ENCODE peak calls at places on chromosome 5, in ten cellular contexts. W, O, K, Q, I, Y, X, G, E and Z are unnamed samples.

GRCh38 chr5:2148312-2149195 is 265.8 kb upstream of the IRX4 start:
- DNase-seq in W (no peak), O (no peak), K (no peak), Q (no peak), I (no peak), Y (no peak), X (no peak), G (no peak), E (no peak), Z (no peak)

GRCh38 chr5:10662083-10662482 is 98.2 kb downstream of the ANKRD33B start:
- DNase-seq in W (no peak), O (no peak), K (no peak), Q (no peak), I (no peak), Y (no peak), X (no peak), G (no peak), E (no peak), Z (no peak)

GRCh38 chr5:113606298-113607134 is 93.0 kb downstream of the YTHDC2 start:
- DNase-seq in W (peak), O (no peak), K (no peak), Q (peak), I (peak), Y (peak), X (peak), G (peak), E (peak), Z (no peak)

GRCh38 chr5:160657622-160658458 is 194.2 kb downstream of the ATP10B start:
- DNase-seq in W (no peak), O (no peak), K (no peak), Q (no peak), I (no peak), Y (no peak), X (no peak), G (no peak), E (no peak), Z (no peak)

GRCh38 chr5:1488882-1489680 is 34.7 kb downstream of the LPCAT1 start:
- DNase-seq in W (peak), O (no peak), K (no peak), Q (peak), I (no peak), Y (peak), X (peak), G (no peak), E (peak), Z (no peak)

GRCh38 chr5:83034036-83034435 is 43.2 kb downstream of the TMEM167A start:
- DNase-seq in W (no peak), O (no peak), K (no peak), Q (no peak), I (no peak), Y (no peak), X (no peak), G (no peak), E (no peak), Z (no peak)

GRCh38 chr5:2913306-2913705 is 161.8 kb upstream of the IRX2 start:
- DNase-seq in W (no peak), O (no peak), K (no peak), Q (no peak), I (no peak), Y (no peak), X (no peak), G (no peak), E (no peak), Z (no peak)

GRCh38 chr5:168793844-168794837 is 215.0 kb upstream of the PANK3 start:
- DNase-seq in W (peak), O (no peak), K (no peak), Q (no peak), I (peak), Y (peak), X (peak), G (peak), E (peak), Z (no peak)

GRCh38 chr5:96344678-96345612 is 88.1 kb downstream of the PCSK1 start:
- DNase-seq in W (peak), O (no peak), K (no peak), Q (peak), I (peak), Y (peak), X (no peak), G (no peak), E (peak), Z (no peak)

GRCh38 chr5:141430332-141431113 is at the start of gene PCDHGA12:
- DNase-seq in W (peak), O (no peak), K (no peak), Q (peak), I (no peak), Y (peak), X (peak), G (peak), E (peak), Z (no peak)
- TF ChIP-seq CTCF in W (peak), O (peak), K (no peak), Q (peak), I (no peak), Y (peak), X (peak), G (peak), E (peak), Z (no peak)

GRCh38 chr5:59391576-59391975 is 501.9 kb downstream of the PDE4D start:
- DNase-seq in W (no peak), O (no peak), K (no peak), Q (no peak), I (no peak), Y (no peak), X (no peak), G (no peak), E (no peak), Z (no peak)

GRCh38 chr5:59393585-59394289 is 499.8 kb downstream of the PDE4D start:
- DNase-seq in W (no peak), O (no peak), K (no peak), Q (peak), I (no peak), Y (no peak), X (no peak), G (no peak), E (no peak), Z (no peak)

GRCh38 chr5:59390989-59391388 is 502.5 kb downstream of the PDE4D start:
- DNase-seq in W (no peak), O (no peak), K (no peak), Q (no peak), I (no peak), Y (no peak), X (no peak), G (no peak), E (no peak), Z (no peak)

GRCh38 chr5:59387127-59387526 is 506.4 kb downstream of the PDE4D start:
- DNase-seq in W (no peak), O (no peak), K (no peak), Q (no peak), I (no peak), Y (no peak), X (no peak), G (no peak), E (no peak), Z (no peak)

GRCh38 chr5:59390074-59390659 is 503.4 kb downstream of the PDE4D start:
- DNase-seq in W (peak), O (no peak), K (no peak), Q (peak), I (peak), Y (peak), X (no peak), G (peak), E (peak), Z (no peak)
- TF ChIP-seq CTCF in W (peak), O (peak), K (peak), Q (peak), I (peak), Y (peak), X (peak), G (peak), E (peak), Z (no peak)

DNA sequence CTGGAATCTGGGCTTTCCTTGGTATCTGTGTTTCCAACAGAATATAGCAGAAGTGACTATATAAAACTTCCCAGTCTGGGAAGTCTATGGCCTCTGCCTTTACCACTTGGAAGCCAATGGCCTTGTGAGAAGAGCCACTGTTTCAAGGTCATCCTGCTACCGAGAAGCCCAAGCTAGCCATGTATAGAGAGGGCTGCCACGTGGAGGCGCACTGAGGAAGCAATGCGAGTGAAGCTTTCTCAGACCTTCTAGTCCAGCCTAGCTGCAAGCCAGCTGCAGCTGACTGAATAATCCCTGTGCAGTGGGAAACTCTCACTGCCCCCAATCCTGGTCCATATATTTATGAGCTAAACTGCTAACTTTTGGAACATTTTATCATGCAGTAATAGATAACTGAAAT is 661.8 kb upstream of the RIOK2 start:
- DNase-seq in W (no peak), O (no peak), K (no peak), Q (peak), I (no peak), Y (no peak), X (no peak), G (no peak), E (no peak), Z (no peak)
- TF ChIP-seq CTCF in W (no peak), O (no peak), K (no peak), Q (peak), I (no peak), Y (no peak), X (no peak), G (no peak), E (no peak), Z (no peak)

GRCh38 chr5:150487199-150488061 is 20.5 kb upstream of the NDST1 start:
- DNase-seq in W (no peak), O (no peak), K (no peak), Q (peak), I (peak), Y (no peak), X (no peak), G (peak), E (peak), Z (no peak)
- TF ChIP-seq CTCF in W (no peak), O (peak), K (no peak), Q (peak), I (peak), Y (peak), X (no peak), G (no peak), E (peak), Z (no peak)

GRCh38 chr5:142981475-142981874 is 211.3 kb downstream of the ARHGAP26 start:
- DNase-seq in W (peak), O (no peak), K (no peak), Q (no peak), I (no peak), Y (no peak), X (no peak), G (no peak), E (no peak), Z (no peak)
- TF ChIP-seq CTCF in W (no peak), O (no peak), K (no peak), Q (no peak), I (no peak), Y (no peak), X (no peak), G (no peak), E (no peak), Z (no peak)

GRCh38 chr5:172640822-172641358 is at the start of gene NEURL1B:
- DNase-seq in W (peak), O (no peak), K (no peak), Q (peak), I (peak), Y (peak), X (peak), G (peak), E (peak), Z (no peak)

GRCh38 chr5:172642511-172642910 is 1.4 kb downstream of the NEURL1B start:
- DNase-seq in W (no peak), O (no peak), K (no peak), Q (no peak), I (no peak), Y (no peak), X (no peak), G (no peak), E (no peak), Z (no peak)

GRCh38 chr5:172640139-172640538 is 924 bp upstream of the NEURL1B start:
- DNase-seq in W (no peak), O (no peak), K (no peak), Q (no peak), I (no peak), Y (no peak), X (no peak), G (no peak), E (no peak), Z (no peak)

GRCh38 chr5:172642046-172642409 is 965 bp downstream of the NEURL1B start:
- DNase-seq in W (peak), O (no peak), K (no peak), Q (no peak), I (no peak), Y (peak), X (no peak), G (no peak), E (no peak), Z (no peak)

GRCh38 chr5:172641359-172642045 is 439 bp downstream of the NEURL1B start:
- DNase-seq in W (no peak), O (no peak), K (no peak), Q (no peak), I (no peak), Y (no peak), X (no peak), G (no peak), E (no peak), Z (no peak)
- TF ChIP-seq CTCF in W (no peak), O (no peak), K (no peak), Q (no peak), I (peak), Y (peak), X (no peak), G (no peak), E (no peak), Z (no peak)